ENCODE peak calls at places on chromosomes 16 and 17, in four cellular contexts. U, G, Q and B are unnamed samples.

GRCh38 chr16:74226361-74226979 is 70.1 kb upstream of the PSMD7 start:
- DNase-seq in Q (no peak), G (no peak), U (peak; percentile 8), B (peak; percentile 36)

GRCh38 chr17:57305918-57306317 is 49.6 kb downstream of the MSI2 start:
- DNase-seq in G (no peak), Q (no peak), U (no peak), B (no peak)

GRCh38 chr16:68884391-68884790 is 41.1 kb downstream of the TANGO6 start:
- DNase-seq in U (no peak), Q (no peak), G (no peak), B (no peak)

GRCh38 chr17:62778990-62779681 is 29.0 kb downstream of the MARCHF10 start:
- DNase-seq in Q (no peak), U (peak; percentile 20), G (peak; percentile 48), B (no peak)

GRCh38 chr17:41957869-41958231 is 8.7 kb upstream of the CNP start:
- DNase-seq in U (no peak), G (no peak), Q (no peak), B (no peak)

GRCh38 chr16:72202014-72202413 is 30.1 kb upstream of the PMFBP1 start:
- DNase-seq in G (no peak), U (no peak), Q (no peak), B (no peak)

GRCh38 chr17:76484228-76484725 is 16.9 kb downstream of the AANAT start:
- DNase-seq in G (no peak), U (no peak), Q (no peak), B (no peak)

GRCh38 chr17:45222273-45222993 is 748 bp downstream of the FMNL1 start:
- DNase-seq in G (no peak), U (peak; percentile 63), Q (no peak), B (no peak)

GRCh38 chr17:15348030-15348429 is 6.6 kb upstream of the TEKT3 start:
- DNase-seq in Q (no peak), U (no peak), G (no peak), B (no peak)

GRCh38 chr17:18163528-18163927 is 20.1 kb upstream of the ALKBH5 start:
- DNase-seq in U (peak; percentile 62), Q (no peak), G (no peak), B (no peak)

GRCh38 chr16:4297480-4297879 is 18.4 kb upstream of the GLIS2 start:
- DNase-seq in G (no peak), U (no peak), Q (no peak), B (no peak)

GRCh38 chr17:66716236-66717026 is 118.5 kb upstream of the CACNG5 start:
- DNase-seq in G (no peak), Q (no peak), U (no peak), B (peak; percentile 52)

GRCh38 chr17:70109497-70109896 is 34.5 kb downstream of the KCNJ16 start:
- DNase-seq in Q (no peak), G (no peak), U (no peak), B (peak; percentile 83)

DNA sequence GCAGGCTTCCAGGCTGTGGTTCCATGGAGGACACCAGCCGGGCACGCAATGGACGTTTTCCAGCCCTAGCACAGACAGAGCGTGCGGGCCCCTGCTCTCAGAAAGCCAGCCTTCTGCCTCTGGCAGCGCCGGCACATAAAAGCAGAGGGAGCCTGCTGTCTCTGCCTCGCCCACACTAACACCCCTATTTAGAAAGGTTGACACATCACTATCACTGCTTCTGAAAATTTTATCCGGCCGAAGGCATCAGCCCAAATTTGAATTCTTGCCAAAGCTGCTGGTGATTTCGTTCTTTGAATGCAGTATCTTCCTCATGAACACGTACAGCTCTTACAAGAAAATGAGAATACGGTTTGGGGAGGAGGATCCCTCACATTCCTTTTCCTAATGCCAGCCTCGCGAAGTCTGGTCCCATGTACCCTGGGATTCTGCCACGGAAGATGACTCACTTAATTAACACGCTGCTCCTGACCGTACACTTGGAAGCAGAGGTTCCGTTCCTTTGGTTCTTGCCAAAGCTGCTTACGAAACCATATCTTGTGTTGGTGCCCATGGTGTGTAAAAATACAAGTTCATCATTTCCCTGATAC is 1.3 kb upstream of the RAB11FIP3 start:
- DNase-seq in Q (no peak), U (no peak), G (peak; percentile 30), B (peak; percentile 84)
- TF ChIP-seq POLR2AphosphoS5 in Q (no peak), U (no peak), G (no peak), B (peak; percentile 59)

GRCh38 chr17:1068356-1068755 is 71.4 kb downstream of the TIMM22 start:
- DNase-seq in U (no peak), G (no peak), Q (no peak), B (no peak)
- TF ChIP-seq JUN in U (no peak), G (no peak), Q (no peak), B (no peak)

GRCh38 chr17:49358638-49359247 is 3.3 kb downstream of the ZNF652 start:
- DNase-seq in U (peak; percentile 30), Q (no peak), G (no peak), B (no peak)
- H3K27ac ChIP-seq in U (no peak overlapping the region), Q (no peak overlapping the region), G (no peak overlapping the region), B (no peak overlapping the region)

GRCh38 chr16:27398894-27399853 is 2.8 kb upstream of the IL21R start:
- DNase-seq in G (no peak), U (no peak), Q (no peak), B (no peak)
- TF ChIP-seq POLR2AphosphoS5 in G (no peak), U (no peak), Q (no peak), B (no peak)

GRCh38 chr16:55248494-55248893 is 75.5 kb upstream of the IRX6 start:
- DNase-seq in G (no peak), U (no peak), Q (no peak), B (no peak)
- TF ChIP-seq JUN in G (no peak), U (no peak), Q (no peak), B (no peak)

DNA sequence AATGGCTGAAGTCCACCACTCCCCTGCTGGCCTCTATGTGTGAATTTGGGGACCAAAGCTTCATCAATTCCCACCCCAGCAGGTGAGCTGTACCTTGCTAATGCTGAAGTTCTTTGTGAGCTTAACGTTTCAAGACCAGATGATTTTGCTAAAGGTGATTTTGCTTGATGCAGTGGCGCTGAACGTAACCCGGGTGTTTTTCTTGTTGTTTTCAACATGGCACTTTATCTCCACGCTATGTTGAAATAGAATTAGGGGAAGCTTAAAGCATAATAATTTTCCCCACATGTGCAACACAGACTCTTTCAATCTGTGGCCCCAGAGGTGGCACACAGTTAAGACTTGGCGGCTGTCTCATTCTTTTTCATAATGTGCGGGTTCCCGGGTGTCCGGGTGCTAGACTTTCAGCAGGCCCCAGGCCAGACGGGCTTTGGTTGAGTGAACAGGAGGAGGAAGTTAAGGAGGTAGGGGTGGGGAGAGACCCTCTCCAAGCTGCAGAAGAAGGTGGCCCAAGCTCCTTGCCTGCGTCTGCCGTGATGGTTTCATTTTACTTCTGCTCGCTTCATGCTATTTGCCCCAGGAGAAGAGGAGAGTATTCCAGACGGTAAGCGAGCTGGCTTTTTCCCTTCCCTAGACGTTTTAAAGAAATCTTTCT is 4.0 kb downstream of the FOXC2 start:
- DNase-seq in G (no peak), U (no peak), Q (no peak), B (no peak)
- H3K27ac ChIP-seq in G (no peak overlapping the region), U (no peak overlapping the region), Q (no peak overlapping the region), B (peak overlapping the region; percentile 78)

DNA sequence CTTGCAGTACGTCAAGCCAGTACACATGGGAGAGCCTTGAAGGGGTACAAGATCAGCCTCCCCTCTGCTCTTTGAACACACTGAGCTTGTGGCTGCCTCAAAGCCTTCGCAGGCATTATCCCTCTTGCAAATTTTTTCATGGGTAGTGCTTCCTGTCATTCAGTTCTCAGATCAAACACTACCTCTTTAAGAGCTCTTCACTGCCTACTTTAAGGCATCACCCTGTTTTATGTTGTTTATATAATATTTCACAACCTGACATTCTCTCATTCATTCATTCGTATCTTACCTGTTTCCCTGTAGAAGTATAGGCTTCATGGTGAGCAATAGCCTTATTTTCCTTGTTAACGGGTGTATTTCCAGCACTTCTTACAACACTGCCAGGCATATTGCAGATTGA is 269.1 kb downstream of the CDH13 start:
- DNase-seq in Q (no peak), U (no peak), G (no peak), B (no peak)
- TF ChIP-seq POLR2AphosphoS5 in Q (no peak), U (no peak), G (no peak), B (no peak)

GRCh38 chr16:914453-914852 is 56.3 kb downstream of the LMF1 start:
- DNase-seq in U (no peak), G (peak; percentile 16), Q (no peak), B (peak; percentile 18)
- TF ChIP-seq JUN in U (no peak), G (no peak), Q (no peak), B (no peak)

DNA sequence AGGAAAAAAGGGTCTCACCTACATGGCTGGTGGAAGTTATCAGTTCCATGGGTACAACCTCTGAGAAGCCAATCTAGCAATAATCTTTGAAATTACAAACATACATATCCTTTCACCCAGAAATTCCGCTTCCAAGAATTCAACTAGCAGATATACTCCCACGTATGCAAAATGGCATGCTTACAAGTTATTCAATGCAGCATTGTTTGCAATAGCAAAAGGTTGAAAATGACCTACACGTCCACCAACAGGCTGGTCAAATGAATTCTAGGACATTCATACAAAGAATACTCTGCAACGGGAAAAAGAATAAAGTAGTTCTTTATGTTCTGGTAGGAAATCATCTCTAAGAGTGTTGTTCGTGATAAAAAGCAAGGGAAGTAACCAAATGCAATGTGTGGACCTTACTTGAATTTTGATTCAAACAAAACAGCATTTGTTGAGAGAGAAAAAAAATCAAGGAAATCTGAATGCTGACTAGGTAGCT is 63.7 kb upstream of the NLK start:
- DNase-seq in G (no peak), Q (no peak), U (peak; percentile 30), B (peak; percentile 45)
- H3K27ac ChIP-seq in G (no peak overlapping the region), Q (no peak overlapping the region), U (no peak overlapping the region), B (peak overlapping the region; percentile 59)